ENCODE peak calls at places on chromosomes 2 and 18, in four cellular contexts. N is left lung; V is T-cell; P is naive thymus-derived CD8-positive, alpha-beta T cell. J is an unnamed sample.

GRCh38 chr2:37585982-37586621 is 85.3 kb downstream of the CDC42EP3 start:
- ATAC-seq in P (peak), V (peak), N (peak), J (peak)

GRCh38 chr2:30139131-30139870 is 7.5 kb upstream of the YPEL5 start:
- ATAC-seq in P (peak), N (no peak), V (peak), J (peak)

GRCh38 chr18:74524097-74524496 is 10.2 kb upstream of the CNDP1 start:
- ATAC-seq in V (no peak), P (no peak), N (no peak), J (no peak)

GRCh38 chr2:181575024-181575649 is 81.8 kb downstream of the CERKL start:
- ATAC-seq in N (no peak), P (no peak), V (no peak), J (no peak)

GRCh38 chr2:20838016-20838415 is 15.1 kb upstream of the LDAH start:
- ATAC-seq in N (no peak), P (no peak), V (no peak), J (no peak)

GRCh38 chr2:66236816-66237469 is 198.0 kb upstream of the MEIS1 start:
- ATAC-seq in P (no peak), V (no peak), N (no peak), J (no peak)

GRCh38 chr2:18987592-18988073 is 370.8 kb downstream of the OSR1 start:
- ATAC-seq in V (no peak), P (no peak), N (peak), J (no peak)

GRCh38 chr2:161005170-161005569 is 155.1 kb upstream of the TANK start:
- ATAC-seq in V (no peak), P (no peak), N (no peak), J (no peak)

GRCh38 chr18:35296079-35296478 is 6.0 kb upstream of the ZSCAN30 start:
- ATAC-seq in P (no peak), N (no peak), V (no peak), J (no peak)

GRCh38 chr2:191064590-191064989 is 50.6 kb upstream of the STAT1 start:
- ATAC-seq in V (no peak), P (peak), N (no peak), J (peak)

GRCh38 chr18:49055787-49056186 is 105.0 kb upstream of the SMAD7 start:
- ATAC-seq in N (peak), V (no peak), P (no peak), J (peak)